ENCODE peak calls at places on chromosomes 13 and 19, in four cellular contexts. V is cardiac muscle cell, P is NAMALWA, Q is T-helper 17 cell. N is an unnamed sample.

GRCh38 chr13:79522583-79522982 is 41.6 kb downstream of the NDFIP2 start:
- DNase-seq in P (peak), Q (no peak), V (no peak), N (no peak)

GRCh38 chr19:1489463-1489971 is 633 bp downstream of the PCSK4 start:
- DNase-seq in V (no peak), Q (no peak), P (no peak), N (no peak)

GRCh38 chr13:24540236-24541126 is 27.9 kb upstream of the PARP4 start:
- DNase-seq in V (peak), Q (no peak), P (no peak), N (no peak)

GRCh38 chr13:28475916-28476725 is 18.8 kb downstream of the FLT1 start:
- DNase-seq in P (no peak), Q (no peak), V (no peak), N (no peak)

GRCh38 chr13:22050951-22051563 is 380.2 kb downstream of the FGF9 start:
- DNase-seq in P (no peak), Q (no peak), V (no peak), N (no peak)

GRCh38 chr19:13964776-13965175 is 12.5 kb downstream of the DCAF15 start:
- DNase-seq in P (no peak), V (no peak), Q (no peak), N (no peak)

GRCh38 chr13:40706439-40706838 is 40.0 kb upstream of the FOXO1 start:
- DNase-seq in P (no peak), Q (no peak), V (no peak), N (no peak)

GRCh38 chr13:40407567-40407966 is 258.9 kb downstream of the FOXO1 start:
- DNase-seq in V (no peak), P (no peak), Q (no peak), N (no peak)

GRCh38 chr13:112674412-112675383 is 15.1 kb upstream of the ATP11A start:
- DNase-seq in Q (no peak), V (no peak), P (no peak), N (no peak)

GRCh38 chr19:5914946-5915781 is 1.1 kb downstream of the CAPS start:
- DNase-seq in P (no peak), V (peak), Q (no peak), N (no peak)

GRCh38 chr19:3374369-3375112 is 8.2 kb downstream of the NFIC start:
- DNase-seq in Q (no peak), V (no peak), P (no peak), N (no peak)

GRCh38 chr19:13639342-13639929 is 124.9 kb upstream of the MRI1 start:
- DNase-seq in Q (no peak), V (no peak), P (no peak), N (no peak)

GRCh38 chr19:30846102-30846501 is 473.9 kb downstream of the ZNF536 start:
- DNase-seq in P (no peak), V (no peak), Q (no peak), N (no peak)

GRCh38 chr13:110425444-110425780 is 118.3 kb downstream of the COL4A2 start:
- DNase-seq in Q (no peak), P (no peak), V (no peak), N (no peak)

GRCh38 chr19:2164020-2164988 is 571 bp downstream of the DOT1L start:
- DNase-seq in P (peak), V (peak), Q (no peak), N (no peak)

GRCh38 chr19:51317968-51318367 is 6.5 kb downstream of the IGLON5 start:
- DNase-seq in Q (no peak), P (no peak), V (no peak), N (no peak)

GRCh38 chr19:4430760-4431159 is 26.8 kb downstream of the UBXN6 start:
- DNase-seq in P (no peak), Q (no peak), V (no peak), N (no peak)

GRCh38 chr19:15340086-15340485 is 7.7 kb upstream of the BRD4 start:
- DNase-seq in V (no peak), P (no peak), Q (no peak), N (no peak)

GRCh38 chr19:35081201-35081600 is 34.4 kb upstream of the FXYD3 start:
- DNase-seq in Q (no peak), P (no peak), V (no peak), N (no peak)

GRCh38 chr19:47107201-47107952 is 6.2 kb downstream of the ZC3H4 start:
- DNase-seq in Q (no peak), V (no peak), P (no peak), N (no peak)

GRCh38 chr13:19860884-19861655 is 2.4 kb downstream of the ZMYM5 start:
- DNase-seq in V (no peak), P (no peak), Q (no peak), N (no peak)

GRCh38 chr19:2618611-2619010 is 83.9 kb downstream of the GNG7 start:
- DNase-seq in Q (peak), P (peak), V (no peak), N (peak)

GRCh38 chr13:90824027-90824426 is 523.5 kb upstream of the MIR17HG start:
- DNase-seq in Q (no peak), V (no peak), P (no peak), N (no peak)

GRCh38 chr13:45335397-45336024 is 5.5 kb downstream of the TPT1 start:
- DNase-seq in V (no peak), Q (no peak), P (peak), N (no peak)

GRCh38 chr13:95677564-95678386 is 836 bp downstream of the DNAJC3 start:
- DNase-seq in V (peak), P (peak), Q (no peak), N (no peak)

GRCh38 chr19:50624949-50625600 is 14.6 kb downstream of the SYT3 start:
- DNase-seq in P (no peak), Q (no peak), V (no peak), N (no peak)

GRCh38 chr19:33715462-33715861 is 81.2 kb upstream of the KCTD15 start:
- DNase-seq in Q (no peak), V (no peak), P (no peak), N (no peak)

GRCh38 chr19:2309734-2310362 is 1.9 kb upstream of the LINGO3 start:
- DNase-seq in V (no peak), P (no peak), Q (no peak), N (no peak)

GRCh38 chr19:57563547-57563946 is 3.9 kb upstream of the ZNF550 start:
- DNase-seq in Q (no peak), V (no peak), P (no peak), N (no peak)

GRCh38 chr13:79393564-79394249 is 12.3 kb downstream of the RBM26 start:
- DNase-seq in V (no peak), Q (no peak), P (peak), N (peak)

GRCh38 chr19:53553865-53554791 is 16.2 kb downstream of the ZNF331 start:
- DNase-seq in P (no peak), V (peak), Q (peak), N (peak)

GRCh38 chr13:76225815-76226489 is 589.8 kb downstream of the LMO7 start:
- DNase-seq in V (peak), Q (no peak), P (no peak), N (no peak)

GRCh38 chr19:17812099-17812498 is 9.2 kb downstream of the INSL3 start:
- DNase-seq in V (no peak), Q (no peak), P (no peak), N (no peak)

GRCh38 chr19:16581145-16581970 is 9.1 kb upstream of the SLC35E1 start:
- DNase-seq in Q (no peak), V (no peak), P (no peak), N (no peak)